ENCODE peak calls at places on chromosome 14, in seven cellular contexts. One of them, this sample, is unnamed.

GRCh38 chr14:105092124-105092911 is 27.1 kb upstream of the GPR132 start:
- DNase-seq in lower leg skin: peak
- DNase-seq in HuH-7: no peak
- DNase-seq in RWPE1: peak
- DNase-seq in D341Med: peak
- DNase-seq in CD4-positive, CD25-positive, alpha-beta regulatory T cell: no peak
- DNase-seq in astrocyte of the spinal cord: no peak
- DNase-seq in this sample: no peak

GRCh38 chr14:21528381-21529348 is 2.5 kb upstream of the SALL2 start:
- DNase-seq in lower leg skin: no peak
- DNase-seq in HuH-7: peak
- DNase-seq in RWPE1: no peak
- DNase-seq in D341Med: no peak
- DNase-seq in CD4-positive, CD25-positive, alpha-beta regulatory T cell: no peak
- DNase-seq in astrocyte of the spinal cord: no peak
- DNase-seq in this sample: no peak

GRCh38 chr14:90742709-90743108 is 73.5 kb downstream of the TTC7B start:
- DNase-seq in lower leg skin: no peak
- DNase-seq in HuH-7: no peak
- DNase-seq in RWPE1: no peak
- DNase-seq in D341Med: peak
- DNase-seq in CD4-positive, CD25-positive, alpha-beta regulatory T cell: no peak
- DNase-seq in astrocyte of the spinal cord: no peak
- DNase-seq in this sample: no peak

GRCh38 chr14:53953828-53954550 is 2.6 kb downstream of the BMP4 start:
- DNase-seq in lower leg skin: peak
- DNase-seq in HuH-7: no peak
- DNase-seq in RWPE1: no peak
- DNase-seq in D341Med: no peak
- DNase-seq in CD4-positive, CD25-positive, alpha-beta regulatory T cell: no peak
- DNase-seq in astrocyte of the spinal cord: peak
- DNase-seq in this sample: no peak

GRCh38 chr14:47154276-47154797 is 502.8 kb upstream of the RPL10L start:
- DNase-seq in lower leg skin: no peak
- DNase-seq in HuH-7: no peak
- DNase-seq in RWPE1: no peak
- DNase-seq in D341Med: no peak
- DNase-seq in CD4-positive, CD25-positive, alpha-beta regulatory T cell: no peak
- DNase-seq in astrocyte of the spinal cord: no peak
- DNase-seq in this sample: no peak

GRCh38 chr14:104268725-104269436 is 130.5 kb downstream of the KIF26A start:
- DNase-seq in lower leg skin: peak
- DNase-seq in HuH-7: no peak
- DNase-seq in RWPE1: no peak
- DNase-seq in D341Med: peak
- DNase-seq in CD4-positive, CD25-positive, alpha-beta regulatory T cell: no peak
- DNase-seq in astrocyte of the spinal cord: no peak
- DNase-seq in this sample: no peak

GRCh38 chr14:53470351-53471043 is 317.4 kb upstream of the DDHD1 start:
- DNase-seq in lower leg skin: no peak
- DNase-seq in HuH-7: no peak
- DNase-seq in RWPE1: no peak
- DNase-seq in D341Med: no peak
- DNase-seq in CD4-positive, CD25-positive, alpha-beta regulatory T cell: no peak
- DNase-seq in astrocyte of the spinal cord: peak
- DNase-seq in this sample: no peak

GRCh38 chr14:101215936-101216335 is 312.4 kb upstream of the RTL1 start:
- DNase-seq in lower leg skin: peak
- DNase-seq in HuH-7: no peak
- DNase-seq in RWPE1: no peak
- DNase-seq in D341Med: no peak
- DNase-seq in CD4-positive, CD25-positive, alpha-beta regulatory T cell: no peak
- DNase-seq in astrocyte of the spinal cord: no peak
- DNase-seq in this sample: no peak

GRCh38 chr14:56117765-56118610 is at the start of gene PELI2:
- DNase-seq in lower leg skin: peak
- DNase-seq in HuH-7: peak
- DNase-seq in RWPE1: no peak
- DNase-seq in D341Med: peak
- DNase-seq in CD4-positive, CD25-positive, alpha-beta regulatory T cell: peak
- DNase-seq in astrocyte of the spinal cord: peak
- DNase-seq in this sample: peak

GRCh38 chr14:104082807-104083206 is 2.7 kb upstream of the ASPG start:
- DNase-seq in lower leg skin: no peak
- DNase-seq in HuH-7: no peak
- DNase-seq in RWPE1: no peak
- DNase-seq in D341Med: no peak
- DNase-seq in CD4-positive, CD25-positive, alpha-beta regulatory T cell: no peak
- DNase-seq in astrocyte of the spinal cord: no peak
- DNase-seq in this sample: peak

GRCh38 chr14:90177537-90178189 is 78.7 kb upstream of the PSMC1 start:
- DNase-seq in lower leg skin: no peak
- DNase-seq in HuH-7: no peak
- DNase-seq in RWPE1: no peak
- DNase-seq in D341Med: no peak
- DNase-seq in CD4-positive, CD25-positive, alpha-beta regulatory T cell: no peak
- DNase-seq in astrocyte of the spinal cord: no peak
- DNase-seq in this sample: no peak

GRCh38 chr14:91252901-91253794 is 8.6 kb upstream of the GPR68 start:
- DNase-seq in lower leg skin: no peak
- DNase-seq in HuH-7: peak
- DNase-seq in RWPE1: peak
- DNase-seq in D341Med: peak
- DNase-seq in CD4-positive, CD25-positive, alpha-beta regulatory T cell: peak
- DNase-seq in astrocyte of the spinal cord: no peak
- DNase-seq in this sample: peak

This sample was measured in frontal cortex.